ENCODE peak calls at places on chromosomes 7 and 10, in eight cellular contexts. V is heart left ventricle, I is keratinocyte, D is adrenal gland, N is suprapubic skin, C is spleen, E is A549, Y is IMR-90. W is an unnamed sample.
A peak's percentile ranks its signal among the peaks of the same experiment; 100 is the strongest.

GRCh38 chr7:118195837-118196474 is 12.0 kb downstream of the LSM8 start:
- DNase-seq in I (peak; percentile 25), E (peak; percentile 21), C (no peak), Y (peak; percentile 70), V (peak; percentile 28), D (peak; percentile 82), N (no peak), W (no peak)

GRCh38 chr10:4526426-4526825 is 299.6 kb upstream of the AKR1E2 start:
- DNase-seq in N (no peak), E (no peak), D (no peak), Y (no peak), V (no peak), C (no peak), I (no peak), W (no peak)

GRCh38 chr10:78408671-78409472 is 375.2 kb downstream of the RPS24 start:
- DNase-seq in C (no peak), V (peak; percentile 82), E (no peak), Y (peak; percentile 20), I (no peak), D (peak; percentile 95), N (no peak), W (peak; percentile 91)

GRCh38 chr10:19654576-19654975 is 161.7 kb upstream of the PLXDC2 start:
- DNase-seq in Y (peak; percentile 87), D (no peak), V (no peak), N (no peak), C (no peak), I (peak; percentile 9), E (no peak), W (no peak)

GRCh38 chr10:61452229-61452651 is 941 bp downstream of the TMEM26 start:
- DNase-seq in N (no peak), D (no peak), Y (no peak), E (no peak), I (no peak), C (peak; percentile 75), V (no peak), W (no peak)

GRCh38 chr10:58143944-58144343 is 123.8 kb downstream of the IPMK start:
- DNase-seq in N (no peak), I (no peak), V (no peak), Y (no peak), E (no peak), D (no peak), C (no peak), W (no peak)

GRCh38 chr10:52316005-52316404 is 1.9 kb downstream of the DKK1 start:
- DNase-seq in N (no peak), Y (peak; percentile 56), D (no peak), I (no peak), E (no peak), C (no peak), V (no peak), W (no peak)

GRCh38 chr10:24483701-24484100 is 240.0 kb downstream of the ARHGAP21 start:
- DNase-seq in N (peak; percentile 73), C (no peak), V (no peak), I (peak; percentile 77), Y (peak; percentile 28), E (peak; percentile 91), D (peak; percentile 66), W (peak; percentile 77)

GRCh38 chr7:24318326-24318725 is 34.3 kb downstream of the NPY start:
- DNase-seq in C (no peak), N (no peak), Y (no peak), D (no peak), V (no peak), I (no peak), E (peak; percentile 6), W (no peak)

GRCh38 chr10:127293640-127294039 is 97.2 kb upstream of the INSYN2A start:
- DNase-seq in V (no peak), E (no peak), I (no peak), D (no peak), Y (no peak), N (no peak), C (no peak), W (no peak)

GRCh38 chr7:107672183-107672582 is 11.6 kb downstream of the SLC26A4 start:
- DNase-seq in C (no peak), N (no peak), Y (no peak), V (no peak), E (no peak), D (no peak), I (no peak), W (no peak)

GRCh38 chr7:80640841-80641240 is 2.4 kb downstream of the CD36 start:
- DNase-seq in D (no peak), E (no peak), C (no peak), I (no peak), Y (peak; percentile 77), V (no peak), N (no peak), W (no peak)

GRCh38 chr7:101308245-101309085 is 13.1 kb downstream of the IFT22 start:
- DNase-seq in Y (no peak), V (no peak), E (peak; percentile 81), N (peak; percentile 71), D (no peak), C (no peak), I (peak; percentile 40), W (peak; percentile 90)

GRCh38 chr7:140005754-140006503 is 56.8 kb downstream of the PARP12 start:
- DNase-seq in V (no peak), I (no peak), Y (no peak), C (peak; percentile 54), D (peak; percentile 60), E (peak; percentile 79), N (no peak), W (peak; percentile 60)

GRCh38 chr10:131126321-131127121 is 185.0 kb downstream of the TCERG1L start:
- DNase-seq in N (no peak), E (no peak), C (peak; percentile 65), Y (no peak), D (peak; percentile 66), V (no peak), I (peak; percentile 1), W (no peak)

GRCh38 chr7:98733036-98733435 is 116.0 kb downstream of the NPTX2 start:
- DNase-seq in Y (peak; percentile 6), N (no peak), I (no peak), D (peak; percentile 53), V (no peak), E (peak; percentile 71), C (no peak), W (no peak)

GRCh38 chr10:43594944-43595589 is 11.2 kb upstream of the ZNF485 start:
- DNase-seq in Y (peak; percentile 50), N (no peak), D (peak; percentile 61), C (no peak), I (no peak), V (peak; percentile 23), E (no peak), W (no peak)

GRCh38 chr7:4245135-4245865 is 436.8 kb upstream of the FOXK1 start:
- DNase-seq in V (no peak), E (no peak), C (peak; percentile 41), I (no peak), Y (no peak), D (no peak), N (no peak), W (peak; percentile 55)

GRCh38 chr7:110418651-110419270 is 672.2 kb upstream of the LRRN3 start:
- DNase-seq in D (no peak), N (no peak), Y (no peak), E (no peak), I (no peak), V (no peak), C (no peak), W (no peak)

GRCh38 chr10:109915566-109915965 is 7.7 kb downstream of the XPNPEP1 start:
- DNase-seq in E (no peak), D (no peak), C (no peak), V (no peak), N (no peak), I (no peak), Y (no peak), W (no peak)

GRCh38 chr10:109911903-109912302 is 11.4 kb downstream of the XPNPEP1 start:
- DNase-seq in D (no peak), Y (no peak), C (no peak), E (no peak), V (no peak), I (no peak), N (no peak), W (no peak)

GRCh38 chr10:109913351-109913902 is 9.9 kb downstream of the XPNPEP1 start:
- DNase-seq in N (no peak), E (no peak), Y (no peak), D (no peak), C (no peak), V (no peak), I (no peak), W (no peak)

GRCh38 chr10:109912335-109913282 is 10.7 kb downstream of the XPNPEP1 start:
- DNase-seq in I (no peak), V (no peak), C (no peak), N (no peak), Y (peak; percentile 87), D (no peak), E (no peak), W (no peak)

DNA sequence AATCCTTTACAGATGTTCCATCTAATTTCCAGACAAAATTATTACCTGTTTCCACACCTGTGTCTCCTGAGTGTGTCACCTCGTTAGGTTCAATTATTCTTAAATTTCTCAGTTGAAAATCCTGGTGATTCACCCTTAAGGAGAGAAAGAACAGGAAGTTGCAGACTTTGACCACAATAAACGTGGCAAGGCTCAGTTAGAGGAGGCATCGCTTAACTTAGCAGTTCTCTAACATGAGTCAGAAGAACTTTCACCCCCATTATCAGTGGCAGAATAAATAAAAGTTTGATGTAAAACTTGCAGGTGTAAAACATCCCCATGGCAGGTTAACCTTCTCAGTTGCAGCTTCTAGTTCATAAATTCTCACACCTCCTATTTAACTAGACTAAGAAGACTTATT is 8.3 kb downstream of the XPNPEP1 start:
- DNase-seq in Y (peak; percentile 96), V (no peak), I (no peak), E (peak; percentile 47), N (no peak), C (no peak), D (no peak), W (no peak)
- H3K4me1 ChIP-seq in Y (peaks cover 16% of the 10 kb centered on the region), V (peaks cover 8% of the 10 kb centered on the region), I (peaks cover 49% of the 10 kb centered on the region), E (peaks cover 24% of the 10 kb centered on the region), N (peaks cover 26% of the 10 kb centered on the region), C (peaks cover 70% of the 10 kb centered on the region), D (no peaks in the 10 kb centered on the region), W (peaks cover 10% of the 10 kb centered on the region)

DNA sequence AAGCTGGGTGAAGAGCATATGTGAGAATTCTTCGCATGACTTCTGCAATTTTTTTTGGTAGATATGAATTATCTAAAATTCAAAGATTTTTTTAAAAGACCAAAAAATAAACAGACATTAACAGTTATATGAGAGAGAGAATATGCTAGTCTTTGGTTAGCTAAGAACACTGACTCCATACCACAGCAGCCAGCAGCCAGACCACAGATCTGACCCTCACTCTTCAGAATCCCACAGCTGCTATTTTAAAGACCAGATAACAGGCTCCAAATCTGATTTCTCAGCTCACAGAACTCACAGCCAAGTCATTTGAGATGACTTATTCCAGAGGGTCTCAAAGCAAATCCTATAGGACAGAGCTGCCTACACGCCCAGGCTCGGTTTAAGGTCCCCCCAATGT is 20.4 kb downstream of the NUDCD3 start:
- DNase-seq in Y (peak; percentile 64), D (no peak), E (no peak), V (no peak), I (no peak), N (no peak), C (no peak), W (no peak)
- H3K27ac ChIP-seq in Y (no peak overlapping the region), D (peak overlapping the region; percentile 41), E (no peak overlapping the region), V (no peak overlapping the region), I (no peak overlapping the region), N (no peak overlapping the region), C (no peak overlapping the region), W (no peak overlapping the region)

GRCh38 chr10:31102421-31102820 is 70.8 kb upstream of the ZNF438 start:
- DNase-seq in I (no peak), C (no peak), V (no peak), D (no peak), N (no peak), Y (no peak), E (no peak), W (no peak)
- H3K4me1 ChIP-seq in I (peaks cover 28% of the 10 kb centered on the region), C (no peaks in the 10 kb centered on the region), V (no peaks in the 10 kb centered on the region), D (no peaks in the 10 kb centered on the region), N (no peaks in the 10 kb centered on the region), Y (peaks cover 17% of the 10 kb centered on the region), E (peaks cover 26% of the 10 kb centered on the region), W (no peaks in the 10 kb centered on the region)

GRCh38 chr7:136139392-136139791 is 162.2 kb upstream of the MTPN start:
- DNase-seq in V (no peak), Y (no peak), I (no peak), D (no peak), C (no peak), E (no peak), N (no peak), W (no peak)
- H3K27ac ChIP-seq in V (no peak overlapping the region), Y (no peak overlapping the region), I (no peak overlapping the region), D (no peak overlapping the region), C (no peak overlapping the region), E (no peak overlapping the region), N (no peak overlapping the region), W (no peak overlapping the region)